ENCODE peak calls at places on chromosomes 3 and 15, in seven cellular contexts. B is endothelial cell of umbilical vein, G is PC-3, O is neural progenitor cell, L is GM23338, M is mammary epithelial cell, J is astrocyte. S is an unnamed sample. For H3K79me2, the result is how much of the 10 kb centered on the place peaks cover.

GRCh38 chr15:35680951-35681350 is 135.0 kb upstream of the DPH6 start:
- DNase-seq in B (peak), G (no peak), O (no peak), L (no peak), M (no peak), J (no peak), S (no peak)

GRCh38 chr3:48084170-48084569 is 68.0 kb upstream of the MAP4 start:
- DNase-seq in B (no peak), G (no peak), O (no peak), L (no peak), M (no peak), J (no peak), S (no peak)

GRCh38 chr3:124492824-124493223 is 237.4 kb upstream of the UMPS start:
- DNase-seq in B (peak), G (peak), O (no peak), L (peak), M (peak), J (peak), S (peak)

GRCh38 chr3:72657666-72658065 is 190.6 kb downstream of the SHQ1 start:
- DNase-seq in B (no peak), G (peak), O (no peak), L (no peak), M (peak), J (no peak), S (no peak)

GRCh38 chr3:158678687-158679086 is 6.2 kb upstream of the LXN start:
- DNase-seq in B (no peak), G (no peak), O (no peak), L (no peak), M (no peak), J (no peak), S (no peak)

GRCh38 chr15:101193063-101193712 is 58.7 kb downstream of the CHSY1 start:
- DNase-seq in B (no peak), G (no peak), O (no peak), L (no peak), M (no peak), J (no peak), S (no peak)

GRCh38 chr15:84783493-84784251 is 33.5 kb upstream of the ALPK3 start:
- DNase-seq in B (no peak), G (no peak), O (no peak), L (peak), M (no peak), J (no peak), S (no peak)

GRCh38 chr3:21729888-21730459 is 21.0 kb downstream of the ZNF385D start:
- DNase-seq in B (no peak), G (no peak), O (no peak), L (no peak), M (peak), J (no peak), S (no peak)

GRCh38 chr15:48696627-48697312 is 51.3 kb upstream of the FBN1 start:
- DNase-seq in B (peak), G (peak), O (no peak), L (peak), M (no peak), J (peak), S (no peak)

GRCh38 chr3:161957467-161957866 is 460.9 kb downstream of the OTOL1 start:
- DNase-seq in B (no peak), G (peak), O (no peak), L (no peak), M (no peak), J (no peak), S (no peak)

GRCh38 chr3:101065962-101066361 is 72.7 kb upstream of the ABI3BP start:
- DNase-seq in B (peak), G (peak), O (no peak), L (no peak), M (peak), J (peak), S (peak)

GRCh38 chr3:140394488-140395133 is 283.3 kb upstream of the TRIM42 start:
- DNase-seq in B (no peak), G (no peak), O (no peak), L (no peak), M (peak), J (peak), S (no peak)

GRCh38 chr3:137110392-137110996 is 152.7 kb downstream of the IL20RB start:
- DNase-seq in B (peak), G (peak), O (peak), L (peak), M (peak), J (peak), S (peak)

GRCh38 chr15:45180201-45180600 is 7.6 kb downstream of the SHF start:
- DNase-seq in B (no peak), G (peak), O (no peak), L (no peak), M (peak), J (peak), S (no peak)

GRCh38 chr3:10585945-10586344 is 80.6 kb upstream of the ATP2B2 start:
- DNase-seq in B (no peak), G (no peak), O (no peak), L (no peak), M (no peak), J (no peak), S (no peak)

GRCh38 chr3:113200946-113201345 is 10.4 kb upstream of the BOC start:
- DNase-seq in B (no peak), G (no peak), O (no peak), L (no peak), M (no peak), J (no peak), S (no peak)

GRCh38 chr3:43013256-43013655 is 34.1 kb downstream of the GASK1A start:
- DNase-seq in B (no peak), G (no peak), O (no peak), L (no peak), M (no peak), J (no peak), S (no peak)

GRCh38 chr3:141063831-141064230 is 12.7 kb downstream of the SPSB4 start:
- DNase-seq in B (no peak), G (no peak), O (no peak), L (no peak), M (no peak), J (no peak), S (no peak)

GRCh38 chr3:10964537-10965167 is 27.9 kb upstream of the SLC6A1 start:
- DNase-seq in B (peak), G (peak), O (peak), L (peak), M (peak), J (peak), S (peak)

GRCh38 chr3:128270559-128271492 is 117.5 kb downstream of the EEFSEC start:
- DNase-seq in B (no peak), G (no peak), O (no peak), L (peak), M (peak), J (no peak), S (no peak)

GRCh38 chr3:120741320-120741719 is 996 bp downstream of the RABL3 start:
- DNase-seq in B (no peak), G (peak), O (no peak), L (no peak), M (no peak), J (no peak), S (no peak)
- H3K4me2 ChIP-seq in B (peak), G (peak), O (peak), L (peak), M (peak), J (peak), S (peak)

DNA sequence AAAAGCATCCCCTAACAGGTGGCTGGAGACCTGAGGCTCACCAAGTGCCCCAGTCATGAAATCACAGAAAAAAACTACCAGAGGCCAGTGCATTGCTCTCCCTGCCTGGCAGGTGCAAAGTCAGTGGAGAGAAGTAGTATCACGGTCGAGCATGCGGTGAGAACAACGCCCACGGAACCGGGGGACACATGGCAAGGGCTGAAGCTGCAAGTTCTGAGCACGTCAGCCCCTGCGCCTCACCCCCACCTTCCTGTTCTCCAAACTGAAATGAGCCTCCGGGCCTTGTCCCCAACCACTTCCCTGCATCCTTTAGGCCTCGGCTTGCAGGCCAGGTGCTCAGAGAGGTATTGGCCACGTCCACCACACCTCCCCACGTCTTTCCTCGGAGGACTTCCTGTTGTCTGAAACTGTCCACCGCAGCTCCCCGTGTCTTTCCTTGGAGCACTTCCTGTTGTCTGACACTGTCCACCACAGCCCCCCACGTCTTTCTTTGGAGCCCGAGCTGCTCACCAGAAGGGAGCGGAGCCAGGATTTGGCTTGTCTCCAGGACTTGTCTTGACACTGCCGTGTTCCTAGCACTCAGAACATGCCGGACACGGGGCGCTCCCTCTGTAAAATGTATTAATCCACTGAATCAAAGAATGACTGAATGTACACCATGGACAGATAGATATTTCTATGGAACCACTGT is 43.9 kb downstream of the NSMCE3 start:
- DNase-seq in B (no peak), G (no peak), O (no peak), L (no peak), M (no peak), J (no peak), S (no peak)
- H3K4me3 ChIP-seq in B (no peak), G (no peak), O (no peak), L (no peak), M (no peak), J (no peak), S (no peak)

DNA sequence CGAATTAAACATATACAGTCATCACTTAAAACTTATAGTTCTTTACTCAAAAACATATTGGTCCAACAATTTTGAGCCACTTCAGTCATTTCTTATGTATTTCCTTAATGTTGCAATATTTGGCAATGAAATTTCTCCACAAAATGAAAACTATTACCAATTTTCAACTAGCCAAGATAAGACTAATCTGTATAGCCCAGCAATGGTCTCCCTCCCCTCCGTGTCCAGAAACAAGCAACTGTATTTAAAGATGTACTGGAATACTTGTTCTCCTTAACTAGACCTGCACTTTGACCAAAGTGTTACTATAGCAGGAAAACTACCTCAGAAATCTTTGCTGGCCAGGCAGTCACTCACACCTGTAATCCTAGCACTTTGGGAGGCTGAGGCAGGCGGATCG is 9.2 kb downstream of the ARF4 start:
- DNase-seq in B (no peak), G (no peak), O (no peak), L (no peak), M (no peak), J (no peak), S (no peak)
- H3K79me2 ChIP-seq in B (half or more), G (half or more), O (half or more), L (half or more), M (half or more), J (half or more), S (half or more)

GRCh38 chr3:14405886-14406238 is 3.5 kb downstream of the SLC6A6 start:
- DNase-seq in B (no peak), G (peak), O (no peak), L (no peak), M (no peak), J (no peak), S (no peak)
- H3K4me2 ChIP-seq in B (no peak), G (peak), O (no peak), L (peak), M (peak), J (peak), S (peak)

GRCh38 chr15:60584355-60585023 is 105.5 kb upstream of the ICE2 start:
- DNase-seq in B (no peak), G (no peak), O (no peak), L (no peak), M (peak), J (no peak), S (no peak)
- H3K4me3 ChIP-seq in B (no peak), G (no peak), O (no peak), L (no peak), M (no peak), J (no peak), S (no peak)

DNA sequence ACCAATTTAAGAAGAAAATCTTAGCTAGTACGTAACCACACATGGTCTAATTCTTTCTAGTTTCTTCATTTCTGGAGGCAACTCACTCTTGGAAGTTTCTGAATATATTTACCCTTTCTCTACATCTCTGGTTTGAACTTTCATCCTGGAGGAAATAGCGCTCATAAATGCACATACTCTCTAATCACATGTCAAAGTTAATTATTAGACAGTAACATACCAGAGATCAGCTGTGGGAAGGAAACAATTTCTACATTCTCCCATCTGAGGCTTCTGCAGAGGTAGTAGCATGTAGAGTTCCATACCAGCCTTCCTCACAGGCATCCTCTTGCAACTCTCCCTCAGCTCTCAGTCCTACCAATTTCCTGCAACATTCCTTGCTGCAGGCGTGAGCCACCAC is 132.5 kb downstream of the RBPMS2 start:
- DNase-seq in B (no peak), G (no peak), O (no peak), L (no peak), M (no peak), J (no peak), S (peak)
- H3K79me2 ChIP-seq in B (under half), G (under half), O (half or more), L (under half), M (half or more), J (under half), S (half or more)

DNA sequence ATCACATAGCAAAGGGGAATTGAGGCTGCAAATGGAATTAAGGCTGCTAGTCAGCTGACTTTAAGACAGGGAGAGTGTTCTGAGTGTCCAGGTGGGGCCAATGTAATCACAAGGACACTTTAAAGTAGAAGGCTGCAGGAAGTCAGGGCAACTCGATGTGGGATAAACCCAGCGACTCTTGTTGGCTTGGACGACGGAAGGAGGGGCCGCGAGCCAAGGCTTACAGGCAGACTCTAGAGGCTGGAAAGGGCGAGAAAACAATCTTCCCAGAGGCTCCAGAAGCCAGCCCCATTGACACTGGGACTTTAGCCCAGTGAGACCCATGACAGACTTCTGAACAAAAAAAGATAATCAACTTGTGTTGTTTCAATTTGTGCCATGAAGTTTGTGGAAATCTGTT is 12.9 kb upstream of the MUSTN1 start:
- DNase-seq in B (no peak), G (no peak), O (no peak), L (no peak), M (no peak), J (no peak), S (no peak)
- H3K4me2 ChIP-seq in B (no peak), G (no peak), O (no peak), L (no peak), M (no peak), J (no peak), S (no peak)

GRCh38 chr3:38030126-38031021 is 932 bp upstream of the PLCD1 start:
- DNase-seq in B (no peak), G (no peak), O (no peak), L (no peak), M (no peak), J (no peak), S (peak)

GRCh38 chr3:38026856-38027255 is 2.6 kb downstream of the PLCD1 start:
- DNase-seq in B (no peak), G (no peak), O (no peak), L (no peak), M (no peak), J (no peak), S (peak)

GRCh38 chr3:38029400-38030125 is at the start of gene PLCD1:
- DNase-seq in B (peak), G (no peak), O (peak), L (peak), M (peak), J (peak), S (peak)

GRCh38 chr3:38028621-38029361 is 651 bp downstream of the PLCD1 start:
- DNase-seq in B (no peak), G (no peak), O (peak), L (peak), M (no peak), J (no peak), S (peak)

DNA sequence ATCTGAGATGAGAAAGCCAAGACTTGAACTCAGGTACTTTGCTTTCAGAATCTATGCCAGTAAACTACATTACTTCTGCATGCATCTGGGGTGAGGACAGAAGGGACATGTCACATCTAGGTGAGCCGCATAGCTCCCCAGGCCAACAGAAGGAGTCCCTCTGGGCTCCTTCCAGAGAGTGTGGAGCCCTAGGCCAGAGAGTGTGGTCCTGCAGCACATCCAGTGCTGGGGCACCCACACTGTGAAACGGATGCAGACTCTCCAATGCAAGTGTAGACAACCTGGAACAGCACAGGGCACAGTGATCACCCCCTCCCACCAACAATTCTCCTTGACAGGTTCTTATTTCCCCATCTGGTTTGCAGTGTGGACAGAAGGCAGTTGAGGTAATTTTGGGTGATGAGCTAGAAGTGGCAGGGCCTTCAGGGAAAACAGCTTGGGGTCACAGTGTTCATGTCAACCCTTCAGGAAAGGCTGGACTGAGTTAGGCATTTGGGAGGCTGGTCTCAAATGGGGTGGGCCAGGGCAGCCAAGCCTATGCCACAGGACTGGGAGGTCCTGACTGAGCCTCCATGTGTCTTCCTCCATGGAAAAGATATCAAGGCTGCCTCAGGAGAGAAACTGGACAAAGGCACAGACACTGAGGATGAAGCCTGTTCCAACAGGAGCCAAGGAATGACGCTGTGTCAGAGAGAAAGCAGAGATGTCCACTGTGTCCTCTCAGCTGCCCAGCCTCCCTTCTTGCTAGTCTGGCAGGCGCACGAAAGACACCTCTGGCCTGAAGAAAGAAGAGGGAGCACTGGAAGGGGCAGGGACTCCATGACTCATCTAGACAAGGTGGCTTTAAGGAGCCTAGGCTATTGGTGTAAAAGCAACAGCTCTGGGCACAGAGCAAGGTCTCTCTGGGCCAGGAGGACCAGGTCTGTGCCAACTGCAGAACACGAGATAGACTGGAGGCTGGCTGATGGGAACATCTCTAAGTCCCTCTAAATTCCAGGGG is 1.7 kb downstream of the PLCD1 start:
- DNase-seq in B (no peak), G (no peak), O (no peak), L (no peak), M (no peak), J (no peak), S (peak)
- H3K4me3 ChIP-seq in B (no peak), G (no peak), O (peak), L (peak), M (peak), J (no peak), S (no peak)